ENCODE peak calls at places on chromosome 15, in four cellular contexts. X is lung, J is left lung, R is astrocyte. A is an unnamed sample.

GRCh38 chr15:66566963-66567531 is 1.2 kb upstream of the LCTL start:
- DNase-seq in R (peak; percentile 50), J (no peak), X (peak; percentile 54), A (peak; percentile 76)

GRCh38 chr15:63971427-63971805 is 74.9 kb downstream of the DAPK2 start:
- DNase-seq in X (no peak), J (no peak), R (no peak), A (no peak)

GRCh38 chr15:64809649-64810498 is 15.6 kb downstream of the PIF1 start:
- DNase-seq in R (peak; percentile 27), X (peak; percentile 84), J (peak; percentile 77), A (peak; percentile 85)

GRCh38 chr15:43225201-43225949 is 4.6 kb upstream of the EPB42 start:
- DNase-seq in J (no peak), X (no peak), R (peak; percentile 44), A (no peak)

GRCh38 chr15:43267439-43267838 is 711 bp upstream of the TGM5 start:
- DNase-seq in J (no peak), X (no peak), R (no peak), A (no peak)

GRCh38 chr15:88832791-88833190 is 29.6 kb downstream of the ACAN start:
- DNase-seq in R (no peak), J (no peak), X (no peak), A (no peak)

GRCh38 chr15:39504812-39505211 is 76.1 kb upstream of the THBS1 start:
- DNase-seq in R (peak; percentile 95), J (no peak), X (no peak), A (no peak)

GRCh38 chr15:62549345-62549970 is 384.4 kb upstream of the C2CD4B start:
- DNase-seq in J (no peak), R (no peak), X (no peak), A (no peak)

GRCh38 chr15:77840962-77841361 is 208.2 kb upstream of the LINGO1 start:
- DNase-seq in X (peak; percentile 37), J (peak; percentile 27), R (peak; percentile 95), A (no peak)

GRCh38 chr15:69931159-69931558 is 166.6 kb downstream of the TLE3 start:
- DNase-seq in X (no peak), J (no peak), R (no peak), A (no peak)

GRCh38 chr15:58758141-58758540 is 8.6 kb upstream of the ADAM10 start:
- DNase-seq in R (no peak), X (no peak), J (no peak), A (no peak)
- TF ChIP-seq CTCF in R (no peak), X (no peak), J (no peak), A (peak; percentile 10)

GRCh38 chr15:25427861-25428260 is 11.0 kb downstream of the UBE3A start:
- DNase-seq in X (no peak), R (no peak), J (no peak), A (no peak)

GRCh38 chr15:25431821-25432561 is 6.8 kb downstream of the UBE3A start:
- DNase-seq in J (no peak), X (no peak), R (no peak), A (no peak)

GRCh38 chr15:25422021-25422420 is 16.8 kb downstream of the UBE3A start:
- DNase-seq in R (no peak), X (no peak), J (no peak), A (no peak)

GRCh38 chr15:25424073-25424472 is 14.8 kb downstream of the UBE3A start:
- DNase-seq in R (no peak), J (no peak), X (no peak), A (no peak)

GRCh38 chr15:25426896-25427610 is 11.8 kb downstream of the UBE3A start:
- DNase-seq in J (no peak), X (no peak), R (no peak), A (no peak)
- H3K4me3 ChIP-seq in J (no peak overlapping the region), X (no peak overlapping the region), R (no peak overlapping the region), A (no peak overlapping the region)

GRCh38 chr15:48537277-48538113 is 108.0 kb downstream of the FBN1 start:
- DNase-seq in X (no peak), J (no peak), R (no peak), A (no peak)
- H3K4me1 ChIP-seq in X (peaks cover 6% of the 10 kb centered on the region), J (peaks cover 10% of the 10 kb centered on the region), R (peaks cover 13% of the 10 kb centered on the region), A (peaks cover 3% of the 10 kb centered on the region)

GRCh38 chr15:74657846-74658245 is 38.0 kb downstream of the EDC3 start:
- DNase-seq in J (no peak), R (peak; percentile 74), X (no peak), A (no peak)
- TF ChIP-seq CTCF in J (no peak), R (no peak), X (no peak), A (no peak)

GRCh38 chr15:90181781-90182180 is 19.3 kb upstream of the SEMA4B start:
- DNase-seq in X (no peak), J (no peak), R (no peak), A (no peak)

GRCh38 chr15:90188914-90189748 is 12.0 kb upstream of the SEMA4B start:
- DNase-seq in X (no peak), R (no peak), J (no peak), A (no peak)

GRCh38 chr15:90187257-90187868 is 13.8 kb upstream of the SEMA4B start:
- DNase-seq in J (no peak), R (no peak), X (no peak), A (no peak)

GRCh38 chr15:90184786-90185704 is 16.1 kb upstream of the SEMA4B start:
- DNase-seq in J (peak; percentile 73), X (peak; percentile 67), R (no peak), A (no peak)

DNA sequence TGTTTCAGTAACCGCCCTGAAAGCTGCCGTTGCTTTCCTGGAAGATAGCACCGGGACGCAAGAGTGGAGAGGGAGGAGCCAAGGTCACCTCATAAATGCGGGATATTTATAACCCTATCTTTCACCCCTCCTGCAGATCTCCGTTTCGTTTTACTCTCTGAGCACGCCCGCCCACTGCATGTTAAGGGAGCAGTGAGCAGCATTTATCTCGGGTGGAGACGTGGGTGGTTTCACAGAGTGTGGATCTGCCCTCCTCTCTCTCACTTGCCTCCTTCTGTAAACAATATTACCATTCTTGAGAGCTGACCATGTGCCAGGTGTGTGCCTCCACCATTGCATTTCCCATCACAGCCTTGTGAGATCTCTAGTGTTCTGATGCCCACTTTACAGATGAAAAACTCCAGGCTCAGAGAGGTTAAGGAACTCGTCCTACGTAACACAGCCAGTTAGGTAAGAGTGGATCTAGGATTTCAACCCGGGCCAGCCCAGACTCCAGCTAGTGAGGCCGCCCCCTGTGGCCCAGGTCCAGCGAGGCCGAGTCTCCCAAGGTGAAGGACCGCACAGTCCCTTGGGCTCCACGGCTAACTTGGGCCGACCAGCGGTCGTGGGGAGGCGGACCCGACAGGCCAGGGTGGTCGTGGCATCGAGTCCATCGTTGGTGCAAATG is 16.9 kb upstream of the SEMA4B start:
- DNase-seq in X (peak; percentile 89), R (peak; percentile 43), J (no peak), A (peak; percentile 41)
- H3K4me3 ChIP-seq in X (no peak overlapping the region), R (peak overlapping the region; percentile 53), J (peak overlapping the region; percentile 89), A (peak overlapping the region; percentile 87)

DNA sequence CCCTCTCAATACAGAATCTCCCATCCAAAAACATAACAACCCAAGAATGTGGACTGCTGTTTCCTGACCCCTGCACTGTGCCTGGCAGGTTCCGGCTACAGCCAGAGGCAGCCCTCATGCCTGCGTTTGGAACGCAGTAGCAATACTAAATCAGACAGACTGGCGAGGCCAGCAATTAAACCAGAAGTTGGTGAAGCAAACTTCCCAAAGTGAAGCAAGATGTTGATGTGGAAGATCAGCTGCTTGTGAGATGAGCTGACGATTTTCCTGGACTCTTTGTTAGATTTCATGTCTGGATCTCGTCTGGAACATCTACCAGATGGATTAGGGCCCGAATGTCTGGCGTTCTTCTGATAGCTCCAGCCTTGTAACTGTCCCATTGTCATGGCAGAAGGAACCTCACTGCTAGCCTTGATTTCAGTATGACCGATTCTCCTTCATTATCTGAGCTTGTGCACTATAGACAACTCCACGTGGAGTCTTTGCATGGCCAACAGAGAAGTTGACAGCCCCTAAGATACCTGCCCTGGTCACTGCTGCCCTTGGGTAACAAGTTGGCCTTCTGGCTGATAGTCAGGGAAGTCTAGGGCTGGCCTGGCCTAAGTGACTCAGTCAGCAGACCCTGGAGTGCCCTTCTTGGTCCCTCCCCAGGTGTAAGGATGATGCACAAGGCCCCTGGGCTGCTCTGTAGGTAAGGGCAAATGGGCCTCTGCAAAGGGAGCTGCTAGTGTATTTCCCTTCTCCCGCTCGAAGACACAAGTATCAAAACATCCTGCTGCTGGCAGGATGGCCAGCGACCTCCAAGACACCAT is 126.5 kb downstream of the ADAMTS17 start:
- DNase-seq in R (no peak), J (no peak), X (no peak), A (no peak)
- H3K4me1 ChIP-seq in R (no peaks in the 10 kb centered on the region), J (no peaks in the 10 kb centered on the region), X (no peaks in the 10 kb centered on the region), A (peaks cover 17% of the 10 kb centered on the region)

GRCh38 chr15:100330629-100331215 is 11.1 kb downstream of the ADAMTS17 start:
- DNase-seq in J (no peak), R (no peak), X (no peak), A (no peak)

GRCh38 chr15:100332231-100332630 is 9.5 kb downstream of the ADAMTS17 start:
- DNase-seq in J (no peak), X (no peak), R (no peak), A (no peak)

GRCh38 chr15:100332721-100333120 is 9.1 kb downstream of the ADAMTS17 start:
- DNase-seq in X (no peak), J (no peak), R (no peak), A (no peak)

GRCh38 chr15:100328796-100329195 is 13.0 kb downstream of the ADAMTS17 start:
- DNase-seq in X (no peak), R (no peak), J (no peak), A (no peak)

GRCh38 chr15:100330221-100330620 is 11.6 kb downstream of the ADAMTS17 start:
- DNase-seq in R (no peak), X (no peak), J (no peak), A (no peak)
- TF ChIP-seq CTCF in R (no peak), X (no peak), J (no peak), A (no peak)

GRCh38 chr15:57390583-57390982 is 14.3 kb downstream of the CGNL1 start:
- DNase-seq in R (no peak), J (no peak), X (no peak), A (no peak)

GRCh38 chr15:57393081-57393480 is 16.8 kb downstream of the CGNL1 start:
- DNase-seq in J (no peak), X (no peak), R (no peak), A (no peak)

GRCh38 chr15:57398336-57398735 is 22.0 kb downstream of the CGNL1 start:
- DNase-seq in R (no peak), J (no peak), X (no peak), A (no peak)

GRCh38 chr15:57391537-57391936 is 15.2 kb downstream of the CGNL1 start:
- DNase-seq in R (no peak), X (no peak), J (no peak), A (no peak)

DNA sequence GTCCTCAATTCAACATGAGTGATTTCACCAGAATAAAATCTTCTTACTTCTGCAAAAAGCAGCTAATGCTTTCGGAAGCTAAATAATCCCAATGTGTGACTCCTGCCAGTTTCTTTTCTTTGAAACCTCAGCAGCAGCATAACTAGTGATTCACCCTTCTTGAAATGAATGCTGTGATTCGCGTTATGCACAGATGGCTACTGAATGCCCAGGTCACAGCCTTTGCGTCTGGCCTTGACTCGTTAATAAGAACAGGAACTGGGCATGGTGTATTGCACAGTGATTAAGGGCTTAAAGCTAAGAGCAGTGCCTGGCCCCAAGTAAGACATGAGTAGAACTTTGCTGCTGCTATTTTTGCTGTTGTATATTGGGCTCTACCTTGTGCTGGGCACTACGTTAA is 19.0 kb downstream of the CGNL1 start:
- DNase-seq in R (peak; percentile 95), J (no peak), X (no peak), A (no peak)
- H3K4me3 ChIP-seq in R (no peak overlapping the region), J (no peak overlapping the region), X (no peak overlapping the region), A (no peak overlapping the region)